ENCODE peak calls at places on chromosomes 16 and 17, in five cellular contexts. One of them, this sample, is unnamed.

GRCh38 chr17:60601443-60602384 is 1.7 kb downstream of the PPM1D start:
- DNase-seq in cardiac muscle cell: peak; percentile 88
- DNase-seq in WTC11: peak; percentile 44
- DNase-seq in left ventricle myocardium inferior: no peak
- DNase-seq in dorsolateral prefrontal cortex: no peak
- DNase-seq in this sample: no peak

GRCh38 chr16:66681676-66682075 is 14.9 kb downstream of the CMTM4 start:
- DNase-seq in cardiac muscle cell: no peak
- DNase-seq in WTC11: no peak
- DNase-seq in left ventricle myocardium inferior: no peak
- DNase-seq in dorsolateral prefrontal cortex: no peak
- DNase-seq in this sample: no peak

GRCh38 chr17:65794572-65794971 is 233.1 kb upstream of the AXIN2 start:
- DNase-seq in cardiac muscle cell: peak; percentile 54
- DNase-seq in WTC11: peak; percentile 42
- DNase-seq in left ventricle myocardium inferior: no peak
- DNase-seq in dorsolateral prefrontal cortex: no peak
- DNase-seq in this sample: no peak

GRCh38 chr16:2006317-2006716 is 3.3 kb downstream of the ZNF598 start:
- DNase-seq in cardiac muscle cell: no peak
- DNase-seq in WTC11: no peak
- DNase-seq in left ventricle myocardium inferior: no peak
- DNase-seq in dorsolateral prefrontal cortex: no peak
- DNase-seq in this sample: no peak

GRCh38 chr17:31511583-31511982 is 120.1 kb downstream of the RAB11FIP4 start:
- DNase-seq in cardiac muscle cell: no peak
- DNase-seq in WTC11: no peak
- DNase-seq in left ventricle myocardium inferior: no peak
- DNase-seq in dorsolateral prefrontal cortex: peak; percentile 76
- DNase-seq in this sample: no peak

GRCh38 chr17:69961488-69962145 is 113.4 kb upstream of the KCNJ16 start:
- DNase-seq in cardiac muscle cell: no peak
- DNase-seq in WTC11: peak; percentile 16
- DNase-seq in left ventricle myocardium inferior: no peak
- DNase-seq in dorsolateral prefrontal cortex: peak; percentile 30
- DNase-seq in this sample: peak; percentile 11

GRCh38 chr17:72004476-72005331 is 116.1 kb upstream of the SOX9 start:
- DNase-seq in cardiac muscle cell: peak; percentile 5
- DNase-seq in WTC11: no peak
- DNase-seq in left ventricle myocardium inferior: no peak
- DNase-seq in dorsolateral prefrontal cortex: no peak
- DNase-seq in this sample: no peak

GRCh38 chr17:28049071-28049470 is 6.6 kb downstream of the NLK start:
- DNase-seq in cardiac muscle cell: no peak
- DNase-seq in WTC11: no peak
- DNase-seq in left ventricle myocardium inferior: no peak
- DNase-seq in dorsolateral prefrontal cortex: no peak
- DNase-seq in this sample: no peak

GRCh38 chr16:55552621-55553020 is 13.9 kb upstream of the CAPNS2 start:
- DNase-seq in cardiac muscle cell: peak; percentile 66
- DNase-seq in WTC11: no peak
- DNase-seq in left ventricle myocardium inferior: no peak
- DNase-seq in dorsolateral prefrontal cortex: no peak
- DNase-seq in this sample: no peak

GRCh38 chr16:53899471-53899870 is 195.5 kb downstream of the FTO start:
- DNase-seq in cardiac muscle cell: peak; percentile 33
- DNase-seq in WTC11: no peak
- DNase-seq in left ventricle myocardium inferior: no peak
- DNase-seq in dorsolateral prefrontal cortex: no peak
- DNase-seq in this sample: no peak

GRCh38 chr16:23448392-23448791 is 4.6 kb downstream of the COG7 start:
- DNase-seq in cardiac muscle cell: no peak
- DNase-seq in WTC11: no peak
- DNase-seq in left ventricle myocardium inferior: no peak
- DNase-seq in dorsolateral prefrontal cortex: no peak
- DNase-seq in this sample: no peak

GRCh38 chr17:19958023-19958422 is 19.6 kb downstream of the AKAP10 start:
- DNase-seq in cardiac muscle cell: peak; percentile 78
- DNase-seq in WTC11: no peak
- DNase-seq in left ventricle myocardium inferior: no peak
- DNase-seq in dorsolateral prefrontal cortex: no peak
- DNase-seq in this sample: peak; percentile 54

GRCh38 chr17:40373324-40373723 is 8.8 kb upstream of the GJD3 start:
- DNase-seq in cardiac muscle cell: peak; percentile 88
- DNase-seq in WTC11: no peak
- DNase-seq in left ventricle myocardium inferior: no peak
- DNase-seq in dorsolateral prefrontal cortex: no peak
- DNase-seq in this sample: no peak

GRCh38 chr17:73841431-73842060 is 197.3 kb upstream of the SDK2 start:
- DNase-seq in cardiac muscle cell: peak; percentile 20
- DNase-seq in WTC11: peak; percentile 54
- DNase-seq in left ventricle myocardium inferior: no peak
- DNase-seq in dorsolateral prefrontal cortex: no peak
- DNase-seq in this sample: no peak

GRCh38 chr16:9647981-9648701 is 534.1 kb downstream of the GRIN2A start:
- DNase-seq in cardiac muscle cell: peak; percentile 2
- DNase-seq in WTC11: no peak
- DNase-seq in left ventricle myocardium inferior: no peak
- DNase-seq in dorsolateral prefrontal cortex: no peak
- DNase-seq in this sample: no peak

GRCh38 chr17:72069744-72070143 is 51.1 kb upstream of the SOX9 start:
- DNase-seq in cardiac muscle cell: no peak
- DNase-seq in WTC11: no peak
- DNase-seq in left ventricle myocardium inferior: no peak
- DNase-seq in dorsolateral prefrontal cortex: no peak
- DNase-seq in this sample: no peak

GRCh38 chr16:10806698-10807097 is 11.9 kb downstream of the TVP23A start:
- DNase-seq in cardiac muscle cell: no peak
- DNase-seq in WTC11: no peak
- DNase-seq in left ventricle myocardium inferior: no peak
- DNase-seq in dorsolateral prefrontal cortex: no peak
- DNase-seq in this sample: no peak

GRCh38 chr17:3802461-3803307 is 1.7 kb upstream of the ITGAE start:
- DNase-seq in cardiac muscle cell: peak; percentile 85
- DNase-seq in WTC11: no peak
- DNase-seq in left ventricle myocardium inferior: no peak
- DNase-seq in dorsolateral prefrontal cortex: no peak
- DNase-seq in this sample: peak; percentile 56

GRCh38 chr17:73455767-73456166 is 144.0 kb upstream of the CDC42EP4 start:
- DNase-seq in cardiac muscle cell: no peak
- DNase-seq in WTC11: no peak
- DNase-seq in left ventricle myocardium inferior: no peak
- DNase-seq in dorsolateral prefrontal cortex: no peak
- DNase-seq in this sample: no peak

GRCh38 chr17:15260376-15261062 is 4.6 kb downstream of the PMP22 start:
- DNase-seq in cardiac muscle cell: peak; percentile 94
- DNase-seq in WTC11: peak; percentile 84
- DNase-seq in left ventricle myocardium inferior: peak; percentile 90
- DNase-seq in dorsolateral prefrontal cortex: peak; percentile 79
- DNase-seq in this sample: peak; percentile 75

GRCh38 chr16:6375471-6376075 is 957.1 kb upstream of the RBFOX1 start:
- DNase-seq in cardiac muscle cell: no peak
- DNase-seq in WTC11: no peak
- DNase-seq in left ventricle myocardium inferior: no peak
- DNase-seq in dorsolateral prefrontal cortex: no peak
- DNase-seq in this sample: no peak

GRCh38 chr17:65609303-65609702 is 47.9 kb upstream of the AXIN2 start:
- DNase-seq in cardiac muscle cell: peak; percentile 18
- DNase-seq in WTC11: no peak
- DNase-seq in left ventricle myocardium inferior: no peak
- DNase-seq in dorsolateral prefrontal cortex: no peak
- DNase-seq in this sample: no peak

GRCh38 chr17:73524941-73525679 is 119.1 kb downstream of the SDK2 start:
- DNase-seq in cardiac muscle cell: no peak
- DNase-seq in WTC11: no peak
- DNase-seq in left ventricle myocardium inferior: no peak
- DNase-seq in dorsolateral prefrontal cortex: no peak
- DNase-seq in this sample: no peak

GRCh38 chr17:60091908-60092331 is 13.2 kb upstream of the HEATR6 start:
- DNase-seq in cardiac muscle cell: peak; percentile 49
- DNase-seq in WTC11: no peak
- DNase-seq in left ventricle myocardium inferior: no peak
- DNase-seq in dorsolateral prefrontal cortex: no peak
- DNase-seq in this sample: no peak

GRCh38 chr17:43713494-43714162 is 45.0 kb downstream of the SOST start:
- DNase-seq in cardiac muscle cell: peak; percentile 37
- DNase-seq in WTC11: peak; percentile 52
- DNase-seq in left ventricle myocardium inferior: peak; percentile 40
- DNase-seq in dorsolateral prefrontal cortex: no peak
- DNase-seq in this sample: no peak

GRCh38 chr17:76000016-76000754 is 470 bp upstream of the CDK3 start:
- DNase-seq in cardiac muscle cell: peak; percentile 43
- DNase-seq in WTC11: peak; percentile 90
- DNase-seq in left ventricle myocardium inferior: no peak
- DNase-seq in dorsolateral prefrontal cortex: no peak
- DNase-seq in this sample: no peak

DNA sequence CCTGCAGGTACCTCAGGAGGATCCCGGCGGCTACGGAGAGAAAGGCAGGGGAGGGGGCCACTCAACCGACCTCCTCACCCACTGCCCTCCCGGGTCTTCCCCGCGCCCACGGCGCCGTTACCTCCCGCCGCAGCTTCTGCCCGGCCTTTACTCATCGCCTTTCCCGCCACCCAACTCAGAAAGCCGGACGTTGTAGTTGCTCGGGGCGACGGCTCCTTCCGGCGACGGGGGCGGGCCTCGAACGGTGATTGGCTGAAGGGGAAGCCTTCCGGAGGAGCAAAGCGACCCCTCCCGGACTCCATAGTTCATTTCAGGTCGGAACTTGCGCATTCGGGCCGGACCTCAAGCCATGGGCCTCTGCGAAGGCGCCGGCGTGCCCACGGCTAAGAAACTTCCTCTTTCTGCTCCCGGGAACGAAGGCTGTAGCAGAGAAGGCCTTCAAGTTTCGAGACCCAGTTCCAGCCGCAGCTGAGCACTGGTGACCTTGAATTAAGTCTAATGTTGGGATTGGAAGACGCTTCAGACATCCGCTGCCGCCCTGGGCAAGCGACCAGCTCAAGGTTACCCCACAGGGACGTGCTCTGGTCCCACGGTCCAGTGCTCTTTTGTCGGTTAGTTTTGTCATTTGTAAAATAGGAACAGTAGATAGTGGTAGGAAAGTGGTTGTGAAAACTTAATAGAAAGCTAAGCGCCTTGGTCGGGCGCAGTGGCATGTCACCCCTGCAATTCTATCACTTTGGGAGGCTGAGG is at the start of gene PSMC3IP:
- DNase-seq in cardiac muscle cell: peak; percentile 96
- DNase-seq in WTC11: peak; percentile 96
- DNase-seq in left ventricle myocardium inferior: peak; percentile 96
- DNase-seq in dorsolateral prefrontal cortex: peak; percentile 95
- DNase-seq in this sample: peak; percentile 84
- TF ChIP-seq CTCF in cardiac muscle cell: peak; percentile 41
- TF ChIP-seq CTCF in WTC11: no peak
- TF ChIP-seq CTCF in left ventricle myocardium inferior: peak; percentile 28
- TF ChIP-seq CTCF in dorsolateral prefrontal cortex: peak; percentile 25
- TF ChIP-seq CTCF in this sample: peak; percentile 43

DNA sequence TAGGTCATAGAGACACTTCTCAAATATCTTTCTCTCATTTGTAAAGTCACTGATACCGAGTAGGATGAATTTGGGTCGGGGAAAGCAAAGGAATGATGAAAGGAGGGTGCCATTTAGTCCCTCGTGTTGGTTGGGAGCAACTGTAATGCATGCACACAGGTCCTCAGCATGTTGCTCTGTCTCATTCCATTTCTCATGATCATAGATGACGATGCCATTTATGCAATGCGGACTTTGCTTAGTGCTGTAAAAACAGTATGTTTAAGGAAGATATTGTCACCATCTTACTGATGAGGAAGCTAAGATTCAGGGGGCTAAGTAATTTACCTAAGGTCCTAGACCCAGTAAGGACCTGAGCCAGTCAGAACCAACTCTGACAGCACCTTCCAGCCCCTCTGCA is 100.1 kb downstream of the AATF start:
- DNase-seq in cardiac muscle cell: no peak
- DNase-seq in WTC11: no peak
- DNase-seq in left ventricle myocardium inferior: no peak
- DNase-seq in dorsolateral prefrontal cortex: no peak
- DNase-seq in this sample: no peak
- TF ChIP-seq CTCF in cardiac muscle cell: no peak
- TF ChIP-seq CTCF in WTC11: no peak
- TF ChIP-seq CTCF in left ventricle myocardium inferior: no peak
- TF ChIP-seq CTCF in dorsolateral prefrontal cortex: no peak
- TF ChIP-seq CTCF in this sample: no peak

GRCh38 chr17:45256114-45256966 is 5.6 kb downstream of the SPATA32 start:
- DNase-seq in cardiac muscle cell: no peak
- DNase-seq in WTC11: no peak
- DNase-seq in left ventricle myocardium inferior: no peak
- DNase-seq in dorsolateral prefrontal cortex: no peak
- DNase-seq in this sample: no peak
- TF ChIP-seq CTCF in cardiac muscle cell: peak; percentile 12
- TF ChIP-seq CTCF in WTC11: no peak
- TF ChIP-seq CTCF in left ventricle myocardium inferior: no peak
- TF ChIP-seq CTCF in dorsolateral prefrontal cortex: no peak
- TF ChIP-seq CTCF in this sample: no peak

GRCh38 chr17:78046923-78047322 is 81.6 kb downstream of the TMC6 start:
- DNase-seq in cardiac muscle cell: peak; percentile 5
- DNase-seq in WTC11: no peak
- DNase-seq in left ventricle myocardium inferior: no peak
- DNase-seq in dorsolateral prefrontal cortex: no peak
- DNase-seq in this sample: no peak

GRCh38 chr17:78053777-78054468 is 74.6 kb downstream of the TMC6 start:
- DNase-seq in cardiac muscle cell: no peak
- DNase-seq in WTC11: no peak
- DNase-seq in left ventricle myocardium inferior: no peak
- DNase-seq in dorsolateral prefrontal cortex: no peak
- DNase-seq in this sample: no peak

GRCh38 chr17:78049609-78050008 is 78.9 kb downstream of the TMC6 start:
- DNase-seq in cardiac muscle cell: no peak
- DNase-seq in WTC11: no peak
- DNase-seq in left ventricle myocardium inferior: no peak
- DNase-seq in dorsolateral prefrontal cortex: no peak
- DNase-seq in this sample: no peak

GRCh38 chr17:78048346-78049292 is 79.9 kb downstream of the TMC6 start:
- DNase-seq in cardiac muscle cell: no peak
- DNase-seq in WTC11: no peak
- DNase-seq in left ventricle myocardium inferior: no peak
- DNase-seq in dorsolateral prefrontal cortex: no peak
- DNase-seq in this sample: no peak

DNA sequence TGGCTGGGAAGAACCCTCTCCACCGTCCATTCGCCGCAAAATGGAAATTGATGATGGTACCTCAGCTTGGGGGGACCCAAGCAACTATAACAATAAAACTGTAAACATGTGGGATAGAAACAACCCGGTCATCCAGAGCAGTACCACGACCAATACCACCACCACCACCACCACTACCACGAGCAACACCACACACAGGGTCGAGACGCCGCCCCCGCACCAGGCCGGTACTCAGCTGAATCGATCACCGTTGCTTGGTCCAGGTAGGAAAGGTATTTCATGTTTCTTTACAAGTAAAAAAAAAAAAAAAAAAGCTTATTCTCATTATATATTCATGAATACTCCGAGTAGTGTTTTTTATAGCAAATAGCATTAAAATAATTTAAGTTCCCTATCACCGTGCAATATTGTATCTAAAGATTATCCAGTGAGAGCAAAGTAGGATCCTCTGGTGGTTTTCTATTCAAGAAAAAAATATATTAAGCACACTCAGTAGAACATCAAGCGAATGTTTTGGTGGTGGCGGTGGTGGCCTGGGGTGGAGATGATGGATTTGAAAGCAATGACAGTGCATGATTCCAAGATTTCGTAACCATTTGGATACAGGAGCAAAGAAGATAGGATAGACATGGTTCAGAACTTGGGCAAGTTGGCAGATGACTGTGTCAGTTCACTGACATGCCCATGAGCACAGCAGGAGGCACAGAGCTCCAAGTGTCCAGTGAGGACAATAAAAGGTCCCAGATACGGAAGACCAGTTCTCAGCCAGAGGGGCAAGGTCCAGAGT is 77.2 kb downstream of the TMC6 start:
- DNase-seq in cardiac muscle cell: no peak
- DNase-seq in WTC11: no peak
- DNase-seq in left ventricle myocardium inferior: no peak
- DNase-seq in dorsolateral prefrontal cortex: no peak
- DNase-seq in this sample: no peak
- TF ChIP-seq CTCF in cardiac muscle cell: no peak
- TF ChIP-seq CTCF in WTC11: no peak
- TF ChIP-seq CTCF in left ventricle myocardium inferior: no peak
- TF ChIP-seq CTCF in dorsolateral prefrontal cortex: no peak
- TF ChIP-seq CTCF in this sample: no peak

This sample was measured in AG09319.